ENCODE peak calls at places on chromosomes 12 and 14, in nine cellular contexts. One of them, this sample, is unnamed.

GRCh38 chr14:56488306-56488705 is 91.3 kb upstream of the TMEM260 start:
- DNase-seq in skeletal muscle cell: no peak
- DNase-seq in stimulated activated CD8-positive, alpha-beta memory T cell treated with anti-CD3 and anti-CD28 coated beads, Interleukin-4, amount 100 ng/mL, for 1 hour: no peak
- DNase-seq in EL: no peak
- DNase-seq in NCI-H1417: no peak
- DNase-seq in epithelial cell of esophagus: peak
- DNase-seq in nephron progenitor cell: no peak
- DNase-seq in suprapubic skin: no peak
- DNase-seq in NCI-H2107: no peak
- DNase-seq in this sample: no peak

GRCh38 chr14:97995038-97995437 is 1197.9 kb downstream of the VRK1 start:
- DNase-seq in skeletal muscle cell: no peak
- DNase-seq in stimulated activated CD8-positive, alpha-beta memory T cell treated with anti-CD3 and anti-CD28 coated beads, Interleukin-4, amount 100 ng/mL, for 1 hour: no peak
- DNase-seq in EL: no peak
- DNase-seq in NCI-H1417: no peak
- DNase-seq in epithelial cell of esophagus: no peak
- DNase-seq in nephron progenitor cell: no peak
- DNase-seq in suprapubic skin: no peak
- DNase-seq in NCI-H2107: no peak
- DNase-seq in this sample: no peak

GRCh38 chr14:24042733-24043132 is 9.1 kb upstream of the CARMIL3 start:
- DNase-seq in skeletal muscle cell: no peak
- DNase-seq in stimulated activated CD8-positive, alpha-beta memory T cell treated with anti-CD3 and anti-CD28 coated beads, Interleukin-4, amount 100 ng/mL, for 1 hour: no peak
- DNase-seq in EL: no peak
- DNase-seq in NCI-H1417: no peak
- DNase-seq in epithelial cell of esophagus: no peak
- DNase-seq in nephron progenitor cell: no peak
- DNase-seq in suprapubic skin: no peak
- DNase-seq in NCI-H2107: no peak
- DNase-seq in this sample: no peak

GRCh38 chr12:104219361-104219892 is 3.8 kb downstream of the TXNRD1 start:
- DNase-seq in skeletal muscle cell: peak
- DNase-seq in stimulated activated CD8-positive, alpha-beta memory T cell treated with anti-CD3 and anti-CD28 coated beads, Interleukin-4, amount 100 ng/mL, for 1 hour: no peak
- DNase-seq in EL: peak
- DNase-seq in NCI-H1417: peak
- DNase-seq in epithelial cell of esophagus: peak
- DNase-seq in nephron progenitor cell: no peak
- DNase-seq in suprapubic skin: no peak
- DNase-seq in NCI-H2107: no peak
- DNase-seq in this sample: no peak

GRCh38 chr12:125015680-125016310 is 22.4 kb downstream of the BRI3BP start:
- DNase-seq in skeletal muscle cell: no peak
- DNase-seq in stimulated activated CD8-positive, alpha-beta memory T cell treated with anti-CD3 and anti-CD28 coated beads, Interleukin-4, amount 100 ng/mL, for 1 hour: no peak
- DNase-seq in EL: no peak
- DNase-seq in NCI-H1417: peak
- DNase-seq in epithelial cell of esophagus: no peak
- DNase-seq in nephron progenitor cell: no peak
- DNase-seq in suprapubic skin: no peak
- DNase-seq in NCI-H2107: peak
- DNase-seq in this sample: no peak

GRCh38 chr12:88951860-88952483 is 371.7 kb upstream of the KITLG start:
- DNase-seq in skeletal muscle cell: no peak
- DNase-seq in stimulated activated CD8-positive, alpha-beta memory T cell treated with anti-CD3 and anti-CD28 coated beads, Interleukin-4, amount 100 ng/mL, for 1 hour: no peak
- DNase-seq in EL: no peak
- DNase-seq in NCI-H1417: peak
- DNase-seq in epithelial cell of esophagus: no peak
- DNase-seq in nephron progenitor cell: no peak
- DNase-seq in suprapubic skin: no peak
- DNase-seq in NCI-H2107: no peak
- DNase-seq in this sample: no peak

GRCh38 chr12:68376901-68377300 is 44.7 kb upstream of the MDM1 start:
- DNase-seq in skeletal muscle cell: no peak
- DNase-seq in stimulated activated CD8-positive, alpha-beta memory T cell treated with anti-CD3 and anti-CD28 coated beads, Interleukin-4, amount 100 ng/mL, for 1 hour: no peak
- DNase-seq in EL: no peak
- DNase-seq in NCI-H1417: no peak
- DNase-seq in epithelial cell of esophagus: no peak
- DNase-seq in nephron progenitor cell: no peak
- DNase-seq in suprapubic skin: no peak
- DNase-seq in NCI-H2107: peak
- DNase-seq in this sample: no peak

GRCh38 chr12:52199294-52199920 is 7.6 kb upstream of the KRT80 start:
- DNase-seq in skeletal muscle cell: no peak
- DNase-seq in stimulated activated CD8-positive, alpha-beta memory T cell treated with anti-CD3 and anti-CD28 coated beads, Interleukin-4, amount 100 ng/mL, for 1 hour: no peak
- DNase-seq in EL: no peak
- DNase-seq in NCI-H1417: peak
- DNase-seq in epithelial cell of esophagus: no peak
- DNase-seq in nephron progenitor cell: no peak
- DNase-seq in suprapubic skin: no peak
- DNase-seq in NCI-H2107: no peak
- DNase-seq in this sample: no peak

GRCh38 chr12:112421363-112421762 is 2.6 kb downstream of the PTPN11 start:
- DNase-seq in skeletal muscle cell: no peak
- DNase-seq in stimulated activated CD8-positive, alpha-beta memory T cell treated with anti-CD3 and anti-CD28 coated beads, Interleukin-4, amount 100 ng/mL, for 1 hour: no peak
- DNase-seq in EL: no peak
- DNase-seq in NCI-H1417: no peak
- DNase-seq in epithelial cell of esophagus: no peak
- DNase-seq in nephron progenitor cell: no peak
- DNase-seq in suprapubic skin: no peak
- DNase-seq in NCI-H2107: no peak
- DNase-seq in this sample: no peak

GRCh38 chr12:9331218-9331626 is 123.0 kb upstream of the PZP start:
- DNase-seq in skeletal muscle cell: no peak
- DNase-seq in stimulated activated CD8-positive, alpha-beta memory T cell treated with anti-CD3 and anti-CD28 coated beads, Interleukin-4, amount 100 ng/mL, for 1 hour: peak
- DNase-seq in EL: peak
- DNase-seq in NCI-H1417: peak
- DNase-seq in epithelial cell of esophagus: peak
- DNase-seq in nephron progenitor cell: peak
- DNase-seq in suprapubic skin: no peak
- DNase-seq in NCI-H2107: peak
- DNase-seq in this sample: no peak

GRCh38 chr12:105357162-105357691 is 26.7 kb downstream of the C12orf75 start:
- DNase-seq in skeletal muscle cell: no peak
- DNase-seq in stimulated activated CD8-positive, alpha-beta memory T cell treated with anti-CD3 and anti-CD28 coated beads, Interleukin-4, amount 100 ng/mL, for 1 hour: no peak
- DNase-seq in EL: peak
- DNase-seq in NCI-H1417: no peak
- DNase-seq in epithelial cell of esophagus: peak
- DNase-seq in nephron progenitor cell: no peak
- DNase-seq in suprapubic skin: no peak
- DNase-seq in NCI-H2107: no peak
- DNase-seq in this sample: no peak

GRCh38 chr14:43934102-43934501 is 573.0 kb downstream of the FSCB start:
- DNase-seq in skeletal muscle cell: no peak
- DNase-seq in stimulated activated CD8-positive, alpha-beta memory T cell treated with anti-CD3 and anti-CD28 coated beads, Interleukin-4, amount 100 ng/mL, for 1 hour: no peak
- DNase-seq in EL: no peak
- DNase-seq in NCI-H1417: no peak
- DNase-seq in epithelial cell of esophagus: no peak
- DNase-seq in nephron progenitor cell: no peak
- DNase-seq in suprapubic skin: no peak
- DNase-seq in NCI-H2107: no peak
- DNase-seq in this sample: no peak